ENCODE peak calls at places on chromosome 4, in seven cellular contexts. X is fibroblast of lung; N is GM12892; A is NCI-H1105; C is stimulated activated naive CD4-positive, alpha-beta T cell; K is mucosa of descending colon; S is Right ventricle myocardium superior. H is an unnamed sample.
A peak's percentile ranks its signal among the peaks of the same experiment; 100 is the strongest.

GRCh38 chr4:168917150-168917779 is 92.8 kb downstream of the CBR4 start:
- DNase-seq in X (peak; percentile 29), N (no peak), A (peak; percentile 0), C (no peak), K (no peak), S (no peak), H (peak; percentile 62)

GRCh38 chr4:6782846-6783110 is 251 bp downstream of the KIAA0232 start:
- DNase-seq in X (no peak), N (no peak), A (no peak), C (no peak), K (no peak), S (no peak), H (no peak)

GRCh38 chr4:155822572-155822971 is 43.5 kb downstream of the ASIC5 start:
- DNase-seq in X (peak; percentile 32), N (no peak), A (no peak), C (no peak), K (no peak), S (no peak), H (no peak)

GRCh38 chr4:111689214-111689613 is 456.0 kb upstream of the FAM241A start:
- DNase-seq in X (peak; percentile 70), N (no peak), A (no peak), C (no peak), K (no peak), S (no peak), H (peak; percentile 85)

GRCh38 chr4:151236036-151236435 is 40.9 kb upstream of the PRSS48 start:
- DNase-seq in X (no peak), N (no peak), A (no peak), C (no peak), K (no peak), S (no peak), H (no peak)

GRCh38 chr4:114727426-114727825 is 128.8 kb downstream of the UGT8 start:
- DNase-seq in X (no peak), N (no peak), A (no peak), C (no peak), K (no peak), S (no peak), H (no peak)

GRCh38 chr4:26206981-26207380 is 113.8 kb upstream of the RBPJ start:
- DNase-seq in X (peak; percentile 44), N (no peak), A (no peak), C (no peak), K (no peak), S (no peak), H (no peak)

GRCh38 chr4:3655485-3656429 is 110.4 kb upstream of the ADRA2C start:
- DNase-seq in X (no peak), N (no peak), A (no peak), C (no peak), K (no peak), S (no peak), H (no peak)

GRCh38 chr4:8274772-8275241 is 5.3 kb downstream of the HTRA3 start:
- DNase-seq in X (peak; percentile 90), N (no peak), A (no peak), C (no peak), K (peak; percentile 77), S (peak; percentile 95), H (peak; percentile 96)

GRCh38 chr4:1746265-1746691 is 25.0 kb downstream of the TACC3 start:
- DNase-seq in X (peak; percentile 54), N (peak; percentile 87), A (peak; percentile 16), C (peak; percentile 54), K (peak; percentile 82), S (peak; percentile 81), H (peak; percentile 53)

GRCh38 chr4:179804440-179804839 is 2362.2 kb upstream of the AGA start:
- DNase-seq in X (peak; percentile 78), N (no peak), A (no peak), C (no peak), K (no peak), S (no peak), H (no peak)

GRCh38 chr4:14361084-14361483 is 641.2 kb upstream of the CPEB2 start:
- DNase-seq in X (no peak), N (no peak), A (no peak), C (no peak), K (no peak), S (no peak), H (no peak)

GRCh38 chr4:70613893-70614572 is 14.5 kb upstream of the ENAM start:
- DNase-seq in X (no peak), N (no peak), A (no peak), C (no peak), K (no peak), S (no peak), H (peak; percentile 18)

GRCh38 chr4:142917678-142918077 is 71.6 kb upstream of the INPP4B start:
- DNase-seq in X (no peak), N (no peak), A (no peak), C (no peak), K (no peak), S (no peak), H (no peak)

GRCh38 chr4:188121530-188121929 is 12.1 kb upstream of the TRIML2 start:
- DNase-seq in X (no peak), N (no peak), A (no peak), C (no peak), K (no peak), S (no peak), H (no peak)

GRCh38 chr4:104353481-104353880 is 141.2 kb downstream of the CXXC4 start:
- DNase-seq in X (no peak), N (no peak), A (no peak), C (no peak), K (no peak), S (no peak), H (no peak)

GRCh38 chr4:127140306-127140705 is 492.5 kb upstream of the INTU start:
- DNase-seq in X (peak; percentile 50), N (no peak), A (no peak), C (no peak), K (no peak), S (no peak), H (peak; percentile 53)

GRCh38 chr4:165177725-165178666 is 29.4 kb upstream of the KLHL2 start:
- DNase-seq in X (no peak), N (no peak), A (no peak), C (no peak), K (no peak), S (no peak), H (no peak)

GRCh38 chr4:179485781-179486180 is 2043.5 kb upstream of the AGA start:
- DNase-seq in X (no peak), N (no peak), A (no peak), C (no peak), K (no peak), S (no peak), H (no peak)